ENCODE peak calls at places on chromosomes 13 and 19, in four cellular contexts. A is transverse colon, W is AG04450, F is COR-L47. S is an unnamed sample.

GRCh38 chr13:89695343-89696257 is 1651.9 kb upstream of the MIR17HG start:
- DNase-seq in A (peak; percentile 9), W (peak; percentile 6), F (peak; percentile 15), S (no peak)

GRCh38 chr13:50672025-50672424 is 171.5 kb downstream of the DLEU7 start:
- DNase-seq in A (no peak), W (no peak), F (no peak), S (no peak)

GRCh38 chr19:18849838-18850400 is 18.2 kb downstream of the UPF1 start:
- DNase-seq in A (no peak), W (no peak), F (no peak), S (no peak)

GRCh38 chr13:66348745-66349720 is 881.1 kb downstream of the PCDH9 start:
- DNase-seq in A (no peak), W (no peak), F (peak; percentile 83), S (no peak)

GRCh38 chr13:33541962-33542308 is 256.4 kb upstream of the STARD13 start:
- DNase-seq in A (no peak), W (no peak), F (no peak), S (no peak)

GRCh38 chr19:50791594-50792245 is 1.5 kb downstream of the ACP4 start:
- DNase-seq in A (no peak), W (no peak), F (no peak), S (no peak)

GRCh38 chr13:95552539-95553270 is at the start of gene CLDN10:
- DNase-seq in A (no peak), W (no peak), F (no peak), S (no peak)

GRCh38 chr19:46951236-46951986 is 68.2 kb upstream of the NPAS1 start:
- DNase-seq in A (peak; percentile 88), W (no peak), F (no peak), S (peak; percentile 89)

GRCh38 chr13:27793377-27794074 is 1.2 kb downstream of the GSX1 start:
- DNase-seq in A (no peak), W (no peak), F (no peak), S (no peak)

GRCh38 chr13:31793246-31793645 is 53.9 kb downstream of the RXFP2 start:
- DNase-seq in A (no peak), W (peak; percentile 3), F (no peak), S (no peak)

GRCh38 chr13:98483636-98484288 is 93.1 kb downstream of the STK24 start:
- DNase-seq in A (no peak), W (no peak), F (no peak), S (no peak)

GRCh38 chr19:40356681-40357595 is 8.4 kb downstream of the PLD3 start:
- DNase-seq in A (no peak), W (no peak), F (no peak), S (no peak)

GRCh38 chr13:40178130-40178529 is 488.3 kb downstream of the FOXO1 start:
- DNase-seq in A (no peak), W (no peak), F (no peak), S (no peak)

GRCh38 chr13:88074794-88075509 is 403.8 kb downstream of the SLITRK5 start:
- DNase-seq in A (no peak), W (no peak), F (no peak), S (no peak)

GRCh38 chr13:73372691-73373627 is 314.2 kb downstream of the KLF5 start:
- DNase-seq in A (no peak), W (no peak), F (no peak), S (no peak)

GRCh38 chr13:60448907-60449510 is 52.0 kb downstream of the TDRD3 start:
- DNase-seq in A (no peak), W (peak; percentile 15), F (peak; percentile 3), S (no peak)

GRCh38 chr19:51715850-51716249 is 7.9 kb downstream of the HAS1 start:
- DNase-seq in A (no peak), W (no peak), F (no peak), S (no peak)

GRCh38 chr19:10552596-10553053 is 8.9 kb downstream of the ATG4D start:
- DNase-seq in A (no peak), W (no peak), F (no peak), S (peak; percentile 36)

GRCh38 chr19:834216-834615 is 6.6 kb downstream of the AZU1 start:
- DNase-seq in A (no peak), W (no peak), F (no peak), S (no peak)

GRCh38 chr13:31224174-31224669 is 24.4 kb downstream of the B3GLCT start:
- DNase-seq in A (no peak), W (no peak), F (no peak), S (no peak)